ENCODE peak calls at places on chromosomes 13 and 19, in five cellular contexts. J is cardiac muscle cell, U is GM04504, I is NCI-H1048, P is heart left ventricle. G is an unnamed sample.

GRCh38 chr13:48400820-48401219 is 12.1 kb downstream of the LPAR6 start:
- DNase-seq in U (peak), P (no peak), I (no peak), J (no peak), G (no peak)

GRCh38 chr19:49272204-49272603 is 52.8 kb downstream of the SLC6A16 start:
- DNase-seq in U (peak), P (no peak), I (no peak), J (no peak), G (no peak)

GRCh38 chr19:45442408-45442926 is 18.8 kb upstream of the ERCC1 start:
- DNase-seq in I (no peak), P (no peak), J (no peak), U (no peak), G (no peak)

GRCh38 chr19:30228726-30229523 is 143.3 kb upstream of the ZNF536 start:
- DNase-seq in P (no peak), I (no peak), U (no peak), J (peak), G (no peak)

GRCh38 chr13:46550822-46551221 is 2.1 kb upstream of the LRCH1 start:
- DNase-seq in I (no peak), P (no peak), U (no peak), J (no peak), G (no peak)

GRCh38 chr13:85508683-85509329 is 290.4 kb downstream of the SLITRK6 start:
- DNase-seq in P (no peak), U (no peak), I (no peak), J (peak), G (no peak)

GRCh38 chr19:51735759-51736449 is 12.1 kb upstream of the HAS1 start:
- DNase-seq in J (no peak), P (peak), U (no peak), I (no peak), G (no peak)

GRCh38 chr13:34176636-34177035 is 358.7 kb downstream of the RFC3 start:
- DNase-seq in I (no peak), J (no peak), U (no peak), P (no peak), G (no peak)

GRCh38 chr19:3406571-3407111 is 40.3 kb downstream of the NFIC start:
- DNase-seq in I (no peak), U (no peak), J (no peak), P (no peak), G (no peak)

GRCh38 chr13:70747305-70747704 is 639.1 kb upstream of the KLHL1 start:
- DNase-seq in U (no peak), P (no peak), I (no peak), J (no peak), G (no peak)

GRCh38 chr13:36046672-36047071 is 84.5 kb downstream of the DCLK1 start:
- DNase-seq in P (no peak), J (no peak), I (no peak), U (no peak), G (no peak)

G was measured in HepG2.